ENCODE peak calls at places on chromosomes 6 and 20, in four cellular contexts. One of them, this sample, is unnamed.

GRCh38 chr20:45329497-45330319 is 18.5 kb downstream of the SDC4 start:
- DNase-seq in stomach: peak; percentile 88
- DNase-seq in activated naive CD8-positive, alpha-beta T cell treated with anti-CD3 and anti-CD28 coated beads, Interleukin-2, amount 50 U/mL, for 24 hours: no peak
- DNase-seq in H54: no peak
- DNase-seq in this sample: no peak

GRCh38 chr20:52110456-52110855 is 81.1 kb downstream of the ZFP64 start:
- DNase-seq in stomach: no peak
- DNase-seq in activated naive CD8-positive, alpha-beta T cell treated with anti-CD3 and anti-CD28 coated beads, Interleukin-2, amount 50 U/mL, for 24 hours: no peak
- DNase-seq in H54: no peak
- DNase-seq in this sample: no peak

GRCh38 chr6:145241039-145241438 is 494.3 kb downstream of the EPM2A start:
- DNase-seq in stomach: no peak
- DNase-seq in activated naive CD8-positive, alpha-beta T cell treated with anti-CD3 and anti-CD28 coated beads, Interleukin-2, amount 50 U/mL, for 24 hours: no peak
- DNase-seq in H54: peak; percentile 5
- DNase-seq in this sample: no peak

GRCh38 chr20:63000036-63000435 is 6.7 kb downstream of the BHLHE23 start:
- DNase-seq in stomach: no peak
- DNase-seq in activated naive CD8-positive, alpha-beta T cell treated with anti-CD3 and anti-CD28 coated beads, Interleukin-2, amount 50 U/mL, for 24 hours: no peak
- DNase-seq in H54: no peak
- DNase-seq in this sample: no peak

GRCh38 chr6:90681863-90682262 is 95.0 kb upstream of the MAP3K7 start:
- DNase-seq in stomach: no peak
- DNase-seq in activated naive CD8-positive, alpha-beta T cell treated with anti-CD3 and anti-CD28 coated beads, Interleukin-2, amount 50 U/mL, for 24 hours: no peak
- DNase-seq in H54: no peak
- DNase-seq in this sample: no peak

GRCh38 chr6:5084192-5084786 is 852 bp upstream of the PPP1R3G start:
- DNase-seq in stomach: no peak
- DNase-seq in activated naive CD8-positive, alpha-beta T cell treated with anti-CD3 and anti-CD28 coated beads, Interleukin-2, amount 50 U/mL, for 24 hours: peak; percentile 9
- DNase-seq in H54: no peak
- DNase-seq in this sample: peak; percentile 20

GRCh38 chr6:105509506-105510331 is 106.8 kb upstream of the PREP start:
- DNase-seq in stomach: no peak
- DNase-seq in activated naive CD8-positive, alpha-beta T cell treated with anti-CD3 and anti-CD28 coated beads, Interleukin-2, amount 50 U/mL, for 24 hours: no peak
- DNase-seq in H54: no peak
- DNase-seq in this sample: peak; percentile 10

GRCh38 chr6:141552463-141552862 is 580.3 kb upstream of the GJE1 start:
- DNase-seq in stomach: no peak
- DNase-seq in activated naive CD8-positive, alpha-beta T cell treated with anti-CD3 and anti-CD28 coated beads, Interleukin-2, amount 50 U/mL, for 24 hours: no peak
- DNase-seq in H54: peak; percentile 6
- DNase-seq in this sample: no peak

GRCh38 chr6:136280032-136280609 is 9.5 kb downstream of the BCLAF1 start:
- DNase-seq in stomach: no peak
- DNase-seq in activated naive CD8-positive, alpha-beta T cell treated with anti-CD3 and anti-CD28 coated beads, Interleukin-2, amount 50 U/mL, for 24 hours: no peak
- DNase-seq in H54: no peak
- DNase-seq in this sample: no peak

GRCh38 chr20:21373436-21373835 is 23.9 kb downstream of the NKX2-4 start:
- DNase-seq in stomach: no peak
- DNase-seq in activated naive CD8-positive, alpha-beta T cell treated with anti-CD3 and anti-CD28 coated beads, Interleukin-2, amount 50 U/mL, for 24 hours: no peak
- DNase-seq in H54: no peak
- DNase-seq in this sample: no peak

GRCh38 chr20:805713-806112 is 27.8 kb upstream of the FAM110A start:
- DNase-seq in stomach: no peak
- DNase-seq in activated naive CD8-positive, alpha-beta T cell treated with anti-CD3 and anti-CD28 coated beads, Interleukin-2, amount 50 U/mL, for 24 hours: no peak
- DNase-seq in H54: no peak
- DNase-seq in this sample: no peak

GRCh38 chr20:39533858-39534257 is 571.7 kb downstream of the DHX35 start:
- DNase-seq in stomach: no peak
- DNase-seq in activated naive CD8-positive, alpha-beta T cell treated with anti-CD3 and anti-CD28 coated beads, Interleukin-2, amount 50 U/mL, for 24 hours: no peak
- DNase-seq in H54: no peak
- DNase-seq in this sample: no peak

GRCh38 chr6:15148356-15149058 is 97.4 kb upstream of the JARID2 start:
- DNase-seq in stomach: no peak
- DNase-seq in activated naive CD8-positive, alpha-beta T cell treated with anti-CD3 and anti-CD28 coated beads, Interleukin-2, amount 50 U/mL, for 24 hours: no peak
- DNase-seq in H54: peak; percentile 27
- DNase-seq in this sample: peak; percentile 73

GRCh38 chr6:112193535-112194051 is 60.8 kb downstream of the LAMA4 start:
- DNase-seq in stomach: no peak
- DNase-seq in activated naive CD8-positive, alpha-beta T cell treated with anti-CD3 and anti-CD28 coated beads, Interleukin-2, amount 50 U/mL, for 24 hours: no peak
- DNase-seq in H54: no peak
- DNase-seq in this sample: no peak

GRCh38 chr6:45479834-45480696 is 102.3 kb upstream of the SUPT3H start:
- DNase-seq in stomach: no peak
- DNase-seq in activated naive CD8-positive, alpha-beta T cell treated with anti-CD3 and anti-CD28 coated beads, Interleukin-2, amount 50 U/mL, for 24 hours: no peak
- DNase-seq in H54: no peak
- DNase-seq in this sample: peak; percentile 20

GRCh38 chr6:14023855-14024254 is 93.7 kb upstream of the CD83 start:
- DNase-seq in stomach: no peak
- DNase-seq in activated naive CD8-positive, alpha-beta T cell treated with anti-CD3 and anti-CD28 coated beads, Interleukin-2, amount 50 U/mL, for 24 hours: no peak
- DNase-seq in H54: no peak
- DNase-seq in this sample: no peak

GRCh38 chr6:593139-593906 is 63.6 kb downstream of the HUS1B start:
- DNase-seq in stomach: peak; percentile 58
- DNase-seq in activated naive CD8-positive, alpha-beta T cell treated with anti-CD3 and anti-CD28 coated beads, Interleukin-2, amount 50 U/mL, for 24 hours: peak; percentile 65
- DNase-seq in H54: peak; percentile 15
- DNase-seq in this sample: peak; percentile 65

GRCh38 chr6:140987364-140988135 is 1145.2 kb upstream of the GJE1 start:
- DNase-seq in stomach: no peak
- DNase-seq in activated naive CD8-positive, alpha-beta T cell treated with anti-CD3 and anti-CD28 coated beads, Interleukin-2, amount 50 U/mL, for 24 hours: no peak
- DNase-seq in H54: no peak
- DNase-seq in this sample: no peak

GRCh38 chr20:58542411-58543095 is 27.4 kb upstream of the APCDD1L start:
- DNase-seq in stomach: peak; percentile 25
- DNase-seq in activated naive CD8-positive, alpha-beta T cell treated with anti-CD3 and anti-CD28 coated beads, Interleukin-2, amount 50 U/mL, for 24 hours: peak; percentile 12
- DNase-seq in H54: no peak
- DNase-seq in this sample: no peak

GRCh38 chr6:107653861-107654394 is 164.0 kb downstream of the SOBP start:
- DNase-seq in stomach: no peak
- DNase-seq in activated naive CD8-positive, alpha-beta T cell treated with anti-CD3 and anti-CD28 coated beads, Interleukin-2, amount 50 U/mL, for 24 hours: no peak
- DNase-seq in H54: no peak
- DNase-seq in this sample: no peak

GRCh38 chr20:5127204-5127858 is 523 bp downstream of the CDS2 start:
- DNase-seq in stomach: peak; percentile 52
- DNase-seq in activated naive CD8-positive, alpha-beta T cell treated with anti-CD3 and anti-CD28 coated beads, Interleukin-2, amount 50 U/mL, for 24 hours: peak; percentile 71
- DNase-seq in H54: peak; percentile 48
- DNase-seq in this sample: peak; percentile 74

GRCh38 chr6:52207066-52207465 is 20.9 kb downstream of the IL17A start:
- DNase-seq in stomach: no peak
- DNase-seq in activated naive CD8-positive, alpha-beta T cell treated with anti-CD3 and anti-CD28 coated beads, Interleukin-2, amount 50 U/mL, for 24 hours: no peak
- DNase-seq in H54: no peak
- DNase-seq in this sample: no peak

GRCh38 chr6:35082733-35083403 is 58.3 kb downstream of the TCP11 start:
- DNase-seq in stomach: no peak
- DNase-seq in activated naive CD8-positive, alpha-beta T cell treated with anti-CD3 and anti-CD28 coated beads, Interleukin-2, amount 50 U/mL, for 24 hours: no peak
- DNase-seq in H54: no peak
- DNase-seq in this sample: no peak

GRCh38 chr6:167013946-167014345 is 14.7 kb downstream of the CEP43 start:
- DNase-seq in stomach: no peak
- DNase-seq in activated naive CD8-positive, alpha-beta T cell treated with anti-CD3 and anti-CD28 coated beads, Interleukin-2, amount 50 U/mL, for 24 hours: no peak
- DNase-seq in H54: no peak
- DNase-seq in this sample: no peak

GRCh38 chr6:37826188-37826587 is 6.7 kb downstream of the ZFAND3 start:
- DNase-seq in stomach: no peak
- DNase-seq in activated naive CD8-positive, alpha-beta T cell treated with anti-CD3 and anti-CD28 coated beads, Interleukin-2, amount 50 U/mL, for 24 hours: no peak
- DNase-seq in H54: no peak
- DNase-seq in this sample: no peak

GRCh38 chr6:129490551-129491245 is 219.3 kb downstream of the ARHGAP18 start:
- DNase-seq in stomach: no peak
- DNase-seq in activated naive CD8-positive, alpha-beta T cell treated with anti-CD3 and anti-CD28 coated beads, Interleukin-2, amount 50 U/mL, for 24 hours: peak; percentile 59
- DNase-seq in H54: peak; percentile 12
- DNase-seq in this sample: peak; percentile 47

GRCh38 chr6:149701699-149702098 is 16.2 kb downstream of the LATS1 start:
- DNase-seq in stomach: no peak
- DNase-seq in activated naive CD8-positive, alpha-beta T cell treated with anti-CD3 and anti-CD28 coated beads, Interleukin-2, amount 50 U/mL, for 24 hours: no peak
- DNase-seq in H54: no peak
- DNase-seq in this sample: no peak

GRCh38 chr20:34083137-34083536 is 28.9 kb downstream of the EIF2S2 start:
- DNase-seq in stomach: peak; percentile 75
- DNase-seq in activated naive CD8-positive, alpha-beta T cell treated with anti-CD3 and anti-CD28 coated beads, Interleukin-2, amount 50 U/mL, for 24 hours: no peak
- DNase-seq in H54: peak; percentile 98
- DNase-seq in this sample: peak; percentile 41

GRCh38 chr20:2521369-2522305 is 12.9 kb upstream of the ZNF343 start:
- DNase-seq in stomach: peak; percentile 42
- DNase-seq in activated naive CD8-positive, alpha-beta T cell treated with anti-CD3 and anti-CD28 coated beads, Interleukin-2, amount 50 U/mL, for 24 hours: peak; percentile 72
- DNase-seq in H54: peak; percentile 23
- DNase-seq in this sample: peak; percentile 76

GRCh38 chr6:56242343-56242742 is 5.0 kb downstream of the COL21A1 start:
- DNase-seq in stomach: no peak
- DNase-seq in activated naive CD8-positive, alpha-beta T cell treated with anti-CD3 and anti-CD28 coated beads, Interleukin-2, amount 50 U/mL, for 24 hours: no peak
- DNase-seq in H54: no peak
- DNase-seq in this sample: no peak

GRCh38 chr6:150297327-150298028 is 71.3 kb upstream of the IYD start:
- DNase-seq in stomach: no peak
- DNase-seq in activated naive CD8-positive, alpha-beta T cell treated with anti-CD3 and anti-CD28 coated beads, Interleukin-2, amount 50 U/mL, for 24 hours: no peak
- DNase-seq in H54: no peak
- DNase-seq in this sample: no peak

GRCh38 chr20:45836841-45837240 is 3.2 kb downstream of the SNX21 start:
- DNase-seq in stomach: no peak
- DNase-seq in activated naive CD8-positive, alpha-beta T cell treated with anti-CD3 and anti-CD28 coated beads, Interleukin-2, amount 50 U/mL, for 24 hours: no peak
- DNase-seq in H54: no peak
- DNase-seq in this sample: no peak

GRCh38 chr6:94902974-94903628 is 674.2 kb upstream of the MANEA start:
- DNase-seq in stomach: no peak
- DNase-seq in activated naive CD8-positive, alpha-beta T cell treated with anti-CD3 and anti-CD28 coated beads, Interleukin-2, amount 50 U/mL, for 24 hours: no peak
- DNase-seq in H54: no peak
- DNase-seq in this sample: no peak

GRCh38 chr20:1415667-1416468 is 23.0 kb upstream of the FKBP1A start:
- DNase-seq in stomach: no peak
- DNase-seq in activated naive CD8-positive, alpha-beta T cell treated with anti-CD3 and anti-CD28 coated beads, Interleukin-2, amount 50 U/mL, for 24 hours: peak; percentile 16
- DNase-seq in H54: peak; percentile 74
- DNase-seq in this sample: peak; percentile 67

GRCh38 chr20:32470025-32470861 is 112.1 kb downstream of the ASXL1 start:
- DNase-seq in stomach: no peak
- DNase-seq in activated naive CD8-positive, alpha-beta T cell treated with anti-CD3 and anti-CD28 coated beads, Interleukin-2, amount 50 U/mL, for 24 hours: peak; percentile 29
- DNase-seq in H54: no peak
- DNase-seq in this sample: peak; percentile 57